ENCODE peak calls at places on chromosomes 5 and 9, in six cellular contexts. D is brain microvascular endothelial cell, S is adrenal gland, W is kidney epithelial cell, R is Panc1, L is glutamatergic neuron. X is an unnamed sample.

GRCh38 chr9:5511476-5511875 is 1.1 kb downstream of the PDCD1LG2 start:
- DNase-seq in L (no peak), W (no peak), D (no peak), R (no peak), S (no peak), X (no peak)

GRCh38 chr5:149439899-149440655 is 61.0 kb upstream of the IL17B start:
- DNase-seq in D (no peak), R (no peak), S (no peak), L (no peak), W (peak; percentile 79), X (no peak)

GRCh38 chr5:95871407-95871806 is 48.9 kb upstream of the GLRX start:
- DNase-seq in L (no peak), W (no peak), S (no peak), D (no peak), R (no peak), X (no peak)

GRCh38 chr9:121838757-121839669 is 187.6 kb downstream of the DAB2IP start:
- DNase-seq in R (no peak), D (no peak), S (no peak), W (no peak), L (no peak), X (no peak)

GRCh38 chr9:119701651-119702050 is 332.4 kb upstream of the BRINP1 start:
- DNase-seq in S (no peak), R (no peak), L (no peak), D (no peak), W (no peak), X (no peak)

GRCh38 chr5:151345808-151346478 is 1.4 kb downstream of the SLC36A2 start:
- DNase-seq in W (no peak), D (peak; percentile 7), L (no peak), R (no peak), S (no peak), X (no peak)

GRCh38 chr5:111932628-111933027 is 175.6 kb upstream of the NREP start:
- DNase-seq in R (no peak), W (no peak), D (peak; percentile 30), S (peak; percentile 46), L (no peak), X (no peak)

GRCh38 chr9:2919347-2919746 is 75.5 kb upstream of the PUM3 start:
- DNase-seq in S (no peak), R (no peak), W (peak; percentile 4), D (peak; percentile 15), L (no peak), X (no peak)

GRCh38 chr5:62418462-62419076 is 6.0 kb downstream of the IPO11 start:
- DNase-seq in R (no peak), W (no peak), S (no peak), L (no peak), D (no peak), X (no peak)

GRCh38 chr9:114110180-114110579 is 11.1 kb upstream of the KIF12 start:
- DNase-seq in W (peak; percentile 82), R (no peak), L (no peak), D (no peak), S (no peak), X (peak; percentile 57)

GRCh38 chr9:134525841-134526797 is 115.5 kb upstream of the COL5A1 start:
- DNase-seq in W (no peak), D (no peak), L (no peak), S (no peak), R (no peak), X (peak; percentile 81)

GRCh38 chr5:67004730-67005350 is 191.8 kb downstream of the CD180 start:
- DNase-seq in D (no peak), L (no peak), S (no peak), R (no peak), W (no peak), X (no peak)

GRCh38 chr5:88658005-88658404 is 225.0 kb downstream of the MEF2C start:
- DNase-seq in W (no peak), D (no peak), R (no peak), L (no peak), S (no peak), X (no peak)

GRCh38 chr9:12424243-12424642 is 268.9 kb upstream of the TYRP1 start:
- DNase-seq in D (no peak), L (no peak), S (no peak), W (no peak), R (no peak), X (no peak)

GRCh38 chr9:12426198-12426864 is 266.9 kb upstream of the TYRP1 start:
- DNase-seq in L (no peak), S (no peak), D (no peak), R (no peak), W (no peak), X (peak; percentile 0)
- TF ChIP-seq CTCF in L (peak; percentile 37), S (no peak), D (no peak), R (no peak), W (no peak), X (no peak)

DNA sequence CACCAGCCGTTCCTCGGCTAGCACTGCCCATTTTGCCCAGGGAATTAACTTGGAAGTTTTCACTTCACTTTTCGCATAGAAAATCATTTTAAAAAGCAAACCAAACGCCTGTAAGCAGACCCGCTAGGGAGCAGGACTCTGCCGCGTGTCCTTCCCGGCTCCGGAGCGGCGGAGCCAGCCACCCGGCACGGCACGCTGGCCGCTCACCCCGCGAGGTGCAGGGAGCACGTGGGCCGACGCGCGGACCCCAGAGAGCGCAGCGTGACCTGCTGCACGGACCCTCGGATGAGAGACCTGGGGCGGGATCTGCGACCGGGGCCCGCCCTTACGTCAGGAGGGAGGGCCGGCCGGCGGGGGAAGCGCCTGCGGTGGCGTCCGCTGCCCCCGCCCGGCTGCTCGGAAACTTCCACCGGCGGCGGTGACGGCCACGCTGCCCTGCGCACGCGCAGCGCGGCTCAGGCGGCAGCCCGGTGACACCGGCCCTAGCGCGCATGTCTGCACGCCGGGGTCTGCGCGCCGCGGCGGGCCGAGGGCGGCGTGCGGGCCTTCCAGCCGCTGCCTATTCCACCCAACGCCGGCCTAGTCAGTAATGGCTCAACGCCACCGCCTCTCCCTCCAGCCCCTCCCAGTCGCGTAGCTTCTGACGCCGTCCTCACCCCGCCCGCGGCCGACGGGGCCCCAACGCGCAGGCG is 504 bp upstream of the TENT4A start:
- DNase-seq in S (peak; percentile 96), R (peak; percentile 82), D (peak; percentile 93), L (peak; percentile 98), W (peak; percentile 75), X (peak; percentile 97)
- TF ChIP-seq CTCF in S (no peak), R (peak; percentile 12), D (no peak), L (no peak), W (no peak), X (no peak)

GRCh38 chr9:131678499-131679111 is 61.3 kb downstream of the RAPGEF1 start:
- DNase-seq in D (peak; percentile 93), L (no peak), W (peak; percentile 81), R (peak; percentile 83), S (peak; percentile 83), X (peak; percentile 95)
- TF ChIP-seq CTCF in D (no peak), L (no peak), W (no peak), R (no peak), S (no peak), X (no peak)

GRCh38 chr5:54799645-54800044 is 185.7 kb downstream of the ESM1 start:
- DNase-seq in D (no peak), S (no peak), R (no peak), L (no peak), W (no peak), X (no peak)

GRCh38 chr5:54793612-54794436 is 191.6 kb downstream of the ESM1 start:
- DNase-seq in W (no peak), S (no peak), L (no peak), D (no peak), R (no peak), X (no peak)

GRCh38 chr5:54795284-54795683 is 190.1 kb downstream of the ESM1 start:
- DNase-seq in L (no peak), R (no peak), D (no peak), S (no peak), W (no peak), X (no peak)

GRCh38 chr5:54792611-54793404 is 192.6 kb downstream of the ESM1 start:
- DNase-seq in S (no peak), L (no peak), W (no peak), D (no peak), R (no peak), X (no peak)

GRCh38 chr5:54794437-54794970 is 190.9 kb downstream of the ESM1 start:
- DNase-seq in D (no peak), R (no peak), S (no peak), W (no peak), L (no peak), X (no peak)
- TF ChIP-seq CTCF in D (no peak), R (no peak), S (no peak), W (no peak), L (no peak), X (no peak)

DNA sequence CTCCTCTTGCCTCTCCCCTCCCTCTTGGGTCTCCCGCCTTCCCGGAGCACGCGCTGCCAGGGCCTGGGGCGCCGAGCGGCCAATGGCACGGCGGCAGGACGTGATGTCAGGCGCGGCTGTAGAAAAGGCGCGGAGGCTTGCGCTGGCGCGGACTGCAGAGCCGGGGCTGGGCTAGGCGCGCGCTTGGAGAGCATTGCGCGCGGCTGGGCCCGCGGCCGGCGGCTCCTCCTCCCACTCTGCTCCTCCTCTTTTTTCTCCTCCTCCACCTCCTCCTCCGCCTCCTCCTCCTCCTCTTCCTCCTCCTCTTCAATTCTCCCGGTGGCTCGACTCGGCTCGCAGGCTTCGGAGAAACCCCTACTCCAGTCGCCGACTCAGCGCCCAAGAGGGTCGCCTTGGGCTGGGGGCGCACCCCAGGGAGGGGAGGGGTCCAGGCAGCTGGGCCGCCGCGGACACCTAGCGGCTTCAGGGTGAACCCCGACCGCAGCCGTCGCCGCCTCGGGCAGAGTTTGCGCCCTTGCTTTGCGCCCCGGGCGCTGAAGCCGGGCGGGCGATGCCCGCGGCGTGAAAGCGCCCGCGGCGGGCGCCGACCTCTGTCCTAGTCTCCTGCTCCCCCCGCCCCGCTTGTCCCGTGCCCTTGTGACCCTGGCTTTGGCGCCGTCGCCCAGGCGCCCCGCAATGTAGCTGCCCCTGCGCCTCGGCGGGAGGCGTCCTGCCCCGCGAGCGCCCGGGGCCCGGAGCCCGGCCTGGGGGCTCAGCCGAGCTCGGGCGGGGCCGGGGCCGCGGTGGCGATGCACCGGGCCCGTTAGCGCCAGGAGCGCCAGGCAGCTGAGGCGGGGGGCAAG is at the start of gene LHX2:
- DNase-seq in R (no peak), L (peak; percentile 86), W (no peak), D (peak; percentile 9), S (peak; percentile 42), X (peak; percentile 55)
- TF ChIP-seq CTCF in R (no peak), L (peak; percentile 34), W (no peak), D (no peak), S (no peak), X (no peak)

X was measured in fibroblast of villous mesenchyme.